ENCODE peak calls at places on chromosomes 2 and 18, in eight cellular contexts. A is activated CD4-positive, alpha-beta T cell treated with anti-CD3 and anti-CD28 coated beads, Interleukin-2, amount 50 U/mL, for 4 hours; F is IMR-90; Y is NCI-H446; V is brain microvascular endothelial cell; B is stimulated activated CD8-positive, alpha-beta memory T cell treated with anti-CD3 and anti-CD28 coated beads, Interleukin-7, amount 100 ng/mL, for 1 hour; D is stomach; S is colonic mucosa. X is an unnamed sample.

GRCh38 chr2:8729939-8730338 is 48.1 kb downstream of the ID2 start:
- DNase-seq in A (no peak), F (no peak), Y (no peak), V (no peak), B (no peak), D (no peak), S (no peak), X (no peak)

GRCh38 chr2:8644605-8645175 is 37.2 kb upstream of the ID2 start:
- DNase-seq in A (no peak), F (no peak), Y (no peak), V (no peak), B (no peak), D (no peak), S (peak; percentile 37), X (no peak)

GRCh38 chr18:6879508-6880195 is 150.1 kb downstream of the ARHGAP28 start:
- DNase-seq in A (no peak), F (no peak), Y (no peak), V (no peak), B (no peak), D (no peak), S (no peak), X (no peak)

GRCh38 chr2:159075726-159076125 is 107.3 kb downstream of the TANC1 start:
- DNase-seq in A (no peak), F (peak; percentile 48), Y (no peak), V (no peak), B (no peak), D (no peak), S (no peak), X (no peak)

GRCh38 chr2:145018502-145018901 is 498.6 kb upstream of the ZEB2 start:
- DNase-seq in A (no peak), F (no peak), Y (no peak), V (no peak), B (no peak), D (no peak), S (no peak), X (no peak)

GRCh38 chr2:174681099-174681982 is 82.9 kb downstream of the CHRNA1 start:
- DNase-seq in A (no peak), F (peak; percentile 25), Y (no peak), V (no peak), B (no peak), D (no peak), S (no peak), X (no peak)

GRCh38 chr2:43267393-43267792 is 41.0 kb upstream of the ZFP36L2 start:
- DNase-seq in A (no peak), F (no peak), Y (no peak), V (no peak), B (no peak), D (no peak), S (no peak), X (no peak)

GRCh38 chr2:166239548-166239947 is 111.7 kb upstream of the SCN1A start:
- DNase-seq in A (no peak), F (peak; percentile 96), Y (no peak), V (peak; percentile 96), B (no peak), D (no peak), S (no peak), X (no peak)

GRCh38 chr2:177172034-177172880 is 40.3 kb upstream of the HNRNPA3 start:
- DNase-seq in A (no peak), F (peak; percentile 82), Y (no peak), V (peak; percentile 73), B (no peak), D (no peak), S (no peak), X (no peak)

GRCh38 chr2:61423714-61424113 is 47.2 kb downstream of the USP34 start:
- DNase-seq in A (no peak), F (peak; percentile 69), Y (no peak), V (peak; percentile 67), B (no peak), D (no peak), S (no peak), X (no peak)

GRCh38 chr2:166900700-166901099 is 12.4 kb downstream of the XIRP2 start:
- DNase-seq in A (no peak), F (peak; percentile 29), Y (no peak), V (peak; percentile 5), B (no peak), D (no peak), S (no peak), X (no peak)